ENCODE peak calls at places on chromosomes 13 and 19, in six cellular contexts. U is IMR-90, I is spleen, R is lower leg skin, F is testis, Y is heart left ventricle. B is an unnamed sample.

GRCh38 chr13:55410398-55411330 is 1730.1 kb upstream of the PRR20A start:
- DNase-seq in F (no peak), U (no peak), R (no peak), I (peak), Y (no peak), B (no peak)

GRCh38 chr19:2488942-2489731 is 13.2 kb downstream of the GADD45B start:
- DNase-seq in F (peak), I (peak), U (no peak), Y (peak), R (no peak), B (no peak)

GRCh38 chr13:93146584-93147292 is 79.9 kb upstream of the GPC6 start:
- DNase-seq in I (no peak), R (no peak), U (peak), F (no peak), Y (no peak), B (no peak)

GRCh38 chr13:46855166-46855565 is 41.7 kb downstream of the HTR2A start:
- DNase-seq in U (no peak), F (no peak), Y (no peak), R (no peak), I (no peak), B (no peak)

GRCh38 chr19:15173746-15174404 is 26.9 kb downstream of the NOTCH3 start:
- DNase-seq in Y (no peak), U (no peak), R (no peak), F (no peak), I (no peak), B (no peak)

GRCh38 chr13:51873837-51874236 is 12.1 kb downstream of the CCDC70 start:
- DNase-seq in I (no peak), F (no peak), R (no peak), U (no peak), Y (no peak), B (no peak)

GRCh38 chr13:65724261-65724660 is 1505.9 kb downstream of the PCDH9 start:
- DNase-seq in U (peak), F (no peak), R (no peak), Y (no peak), I (no peak), B (no peak)

GRCh38 chr13:23672616-23673015 is 102.4 kb downstream of the TNFRSF19 start:
- DNase-seq in U (peak), R (no peak), F (no peak), I (no peak), Y (no peak), B (no peak)

GRCh38 chr19:53945441-53945840 is 17.3 kb upstream of the CACNG8 start:
- DNase-seq in U (peak), F (no peak), I (no peak), Y (no peak), R (no peak), B (peak)

GRCh38 chr13:108560092-108560491 is 69.3 kb upstream of the MYO16 start:
- DNase-seq in F (no peak), Y (no peak), U (no peak), R (no peak), I (no peak), B (no peak)

GRCh38 chr13:113952983-113953520 is 20.8 kb downstream of the C13orf46 start:
- DNase-seq in U (no peak), R (no peak), Y (peak), I (peak), F (no peak), B (no peak)

GRCh38 chr13:41005709-41006108 is 13.4 kb downstream of the ELF1 start:
- DNase-seq in F (no peak), Y (no peak), I (no peak), U (no peak), R (no peak), B (no peak)

GRCh38 chr19:15101479-15102082 is 5.6 kb upstream of the SYDE1 start:
- DNase-seq in F (peak), I (no peak), Y (no peak), U (peak), R (no peak), B (peak)

GRCh38 chr19:9406798-9407352 is 28.5 kb downstream of the ZNF266 start:
- DNase-seq in Y (peak), U (peak), R (no peak), F (peak), I (peak), B (no peak)

GRCh38 chr19:9073806-9074205 is 13.1 kb upstream of the OR1M1 start:
- DNase-seq in Y (no peak), F (no peak), I (no peak), U (no peak), R (no peak), B (no peak)

GRCh38 chr19:35346193-35347052 is 1.3 kb upstream of the FFAR1 start:
- DNase-seq in I (peak), Y (peak), R (no peak), U (no peak), F (no peak), B (no peak)

GRCh38 chr19:3968556-3969434 is 2.1 kb downstream of the DAPK3 start:
- DNase-seq in Y (peak), R (peak), F (peak), I (no peak), U (peak), B (peak)

GRCh38 chr13:20616059-20616797 is 49.3 kb downstream of the IFT88 start:
- DNase-seq in F (no peak), U (peak), I (no peak), Y (no peak), R (no peak), B (no peak)

GRCh38 chr19:34244611-34245299 is 9.6 kb upstream of the GARRE1 start:
- DNase-seq in I (no peak), R (no peak), F (no peak), U (peak), Y (no peak), B (no peak)

GRCh38 chr13:38630780-38631179 is 56.1 kb upstream of the FREM2 start:
- DNase-seq in U (peak), I (no peak), Y (no peak), R (no peak), F (no peak), B (no peak)

GRCh38 chr13:112892759-112893569 is 76.0 kb upstream of the MCF2L start:
- DNase-seq in U (no peak), I (peak), F (no peak), R (no peak), Y (peak), B (no peak)

GRCh38 chr13:112060899-112061366 is 6.0 kb upstream of the SOX1 start:
- DNase-seq in U (no peak), I (no peak), F (no peak), Y (no peak), R (no peak), B (no peak)

GRCh38 chr19:2578911-2579677 is 103.2 kb downstream of the GADD45B start:
- DNase-seq in I (peak), U (peak), F (peak), Y (peak), R (peak), B (peak)

GRCh38 chr19:9940778-9941177 is 4.5 kb upstream of the OLFM2 start:
- DNase-seq in I (no peak), F (no peak), R (no peak), Y (no peak), U (peak), B (no peak)

GRCh38 chr13:99628442-99628841 is 127.2 kb downstream of the TM9SF2 start:
- DNase-seq in R (no peak), F (no peak), I (no peak), U (no peak), Y (no peak), B (no peak)

GRCh38 chr19:19461671-19462622 is 53.4 kb downstream of the TSSK6 start:
- DNase-seq in U (no peak), R (no peak), I (peak), F (peak), Y (peak), B (no peak)

GRCh38 chr13:50236898-50237318 is 221.7 kb downstream of the KCNRG start:
- DNase-seq in R (no peak), F (no peak), Y (no peak), I (no peak), U (peak), B (no peak)

GRCh38 chr19:42850981-42851717 is 28.4 kb downstream of the PSG1 start:
- DNase-seq in R (peak), I (no peak), U (peak), Y (no peak), F (no peak), B (peak)

GRCh38 chr13:99154064-99154463 is 46.6 kb upstream of the UBAC2 start:
- DNase-seq in Y (no peak), R (no peak), I (no peak), U (no peak), F (no peak), B (no peak)

GRCh38 chr19:19615086-19615485 is 3.4 kb downstream of the PBX4 start:
- DNase-seq in I (no peak), U (peak), F (no peak), Y (no peak), R (no peak), B (peak)

GRCh38 chr13:38490657-38491056 is 141.0 kb downstream of the UFM1 start:
- DNase-seq in I (no peak), R (no peak), Y (no peak), U (no peak), F (no peak), B (no peak)

GRCh38 chr13:112842931-112843391 is 126.1 kb upstream of the MCF2L start:
- DNase-seq in F (no peak), R (no peak), U (no peak), Y (no peak), I (peak), B (no peak)

GRCh38 chr13:93169980-93170379 is 56.6 kb upstream of the GPC6 start:
- DNase-seq in Y (no peak), R (no peak), U (peak), F (no peak), I (no peak), B (no peak)

GRCh38 chr19:8561071-8561764 is 16.0 kb downstream of the MYO1F start:
- DNase-seq in F (no peak), U (no peak), R (no peak), I (no peak), Y (no peak), B (no peak)

GRCh38 chr13:77329133-77330008 is 2.5 kb upstream of the MYCBP2 start:
- DNase-seq in U (peak), I (peak), F (peak), Y (peak), R (peak), B (peak)
- TF ChIP-seq POLR2A in U (no peak), I (no peak), F (no peak), Y (no peak), R (no peak), B (peak)

DNA sequence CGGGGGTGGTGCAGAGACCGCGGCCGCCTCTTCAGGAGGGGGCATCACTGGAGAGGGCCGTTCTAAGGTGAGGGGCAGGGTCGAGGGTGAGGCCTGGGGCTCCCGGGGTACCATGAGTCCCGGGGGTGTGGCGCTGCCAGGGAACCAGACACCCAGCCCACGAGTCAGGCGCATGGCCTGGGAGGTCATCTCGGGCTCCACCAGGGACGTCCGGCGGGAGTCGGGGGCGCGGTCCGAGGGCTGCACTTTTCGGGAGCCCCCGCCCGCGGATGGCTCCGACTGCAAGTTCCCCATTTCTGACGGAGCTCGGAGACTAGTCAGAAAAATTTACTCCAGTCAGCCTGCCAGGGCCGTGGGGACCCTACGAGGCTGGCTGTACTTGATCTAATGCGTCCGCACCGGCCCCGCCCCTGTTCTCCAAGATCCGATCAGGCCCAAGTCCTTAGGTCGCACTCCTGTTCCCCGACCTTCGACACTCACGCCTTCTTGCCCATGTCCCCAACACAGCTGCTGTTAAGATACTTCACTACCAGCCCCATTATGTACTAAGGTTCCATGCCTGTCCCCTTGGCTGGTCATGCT is 775 bp downstream of the GGN start:
- DNase-seq in Y (peak), U (no peak), F (no peak), I (peak), R (no peak), B (no peak)
- TF ChIP-seq POLR2A in Y (no peak), U (no peak), F (no peak), I (no peak), R (no peak), B (no peak)

DNA sequence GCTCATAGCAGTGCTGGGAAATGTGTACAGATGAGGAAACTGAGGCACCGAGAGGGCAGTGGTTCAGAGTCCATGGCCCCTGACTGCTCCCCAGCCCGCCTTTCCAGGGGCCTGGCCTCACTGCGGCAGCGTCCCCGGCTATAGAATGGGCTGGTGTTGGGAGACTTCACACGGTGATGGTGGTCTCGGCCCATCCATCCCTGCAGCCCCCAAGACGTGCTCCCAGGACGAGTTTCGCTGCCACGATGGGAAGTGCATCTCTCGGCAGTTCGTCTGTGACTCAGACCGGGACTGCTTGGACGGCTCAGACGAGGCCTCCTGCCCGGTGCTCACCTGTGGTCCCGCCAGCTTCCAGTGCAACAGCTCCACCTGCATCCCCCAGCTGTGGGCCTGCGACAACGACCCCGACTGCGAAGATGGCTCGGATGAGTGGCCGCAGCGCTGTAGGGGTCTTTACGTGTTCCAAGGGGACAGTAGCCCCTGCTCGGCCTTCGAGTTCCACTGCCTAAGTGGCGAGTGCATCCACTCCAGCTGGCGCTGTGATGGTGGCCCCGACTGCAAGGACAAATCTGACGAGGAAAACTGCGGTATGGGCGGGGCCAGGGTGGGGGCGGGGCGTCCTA is 15.9 kb downstream of the LDLR start:
- DNase-seq in R (no peak), F (no peak), Y (no peak), U (no peak), I (no peak), B (no peak)
- TF ChIP-seq POLR2A in R (no peak), F (no peak), Y (no peak), U (no peak), I (no peak), B (no peak)

DNA sequence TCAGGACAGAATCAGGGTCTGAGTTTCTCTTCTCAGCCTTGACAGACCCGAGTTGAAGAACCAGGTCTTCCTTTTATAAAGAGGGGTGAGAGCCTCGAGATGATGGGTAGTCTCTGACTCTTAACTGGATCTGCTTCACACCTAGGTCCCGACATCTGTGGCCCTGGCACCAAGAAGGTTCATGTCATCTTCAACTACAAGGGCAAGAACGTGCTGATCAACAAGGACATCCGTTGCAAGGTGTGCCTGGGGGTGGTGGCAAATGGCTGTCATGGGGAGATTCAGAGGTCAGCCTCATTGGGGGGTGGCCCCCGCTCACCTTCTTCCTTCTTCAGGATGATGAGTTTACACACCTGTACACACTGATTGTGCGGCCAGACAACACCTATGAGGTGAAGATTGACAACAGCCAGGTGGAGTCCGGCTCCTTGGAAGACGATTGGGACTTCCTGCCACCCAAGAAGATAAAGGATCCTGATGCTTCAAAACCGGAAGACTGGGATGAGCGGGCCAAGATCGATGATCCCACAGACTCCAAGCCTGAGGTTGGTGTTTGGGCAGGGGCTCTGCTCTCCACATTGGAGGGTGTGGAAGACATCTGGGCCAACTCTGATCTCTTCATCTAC is 1.6 kb downstream of the CALR start:
- DNase-seq in F (no peak), R (no peak), I (no peak), U (no peak), Y (no peak), B (no peak)
- TF ChIP-seq POLR2A in F (no peak), R (no peak), I (no peak), U (no peak), Y (no peak), B (no peak)

GRCh38 chr13:67230243-67230773 is at the start of gene PCDH9:
- DNase-seq in Y (peak), F (peak), U (peak), I (peak), R (peak), B (no peak)
- TF ChIP-seq POLR2A in Y (peak), F (peak), U (peak), I (no peak), R (no peak), B (no peak)

DNA sequence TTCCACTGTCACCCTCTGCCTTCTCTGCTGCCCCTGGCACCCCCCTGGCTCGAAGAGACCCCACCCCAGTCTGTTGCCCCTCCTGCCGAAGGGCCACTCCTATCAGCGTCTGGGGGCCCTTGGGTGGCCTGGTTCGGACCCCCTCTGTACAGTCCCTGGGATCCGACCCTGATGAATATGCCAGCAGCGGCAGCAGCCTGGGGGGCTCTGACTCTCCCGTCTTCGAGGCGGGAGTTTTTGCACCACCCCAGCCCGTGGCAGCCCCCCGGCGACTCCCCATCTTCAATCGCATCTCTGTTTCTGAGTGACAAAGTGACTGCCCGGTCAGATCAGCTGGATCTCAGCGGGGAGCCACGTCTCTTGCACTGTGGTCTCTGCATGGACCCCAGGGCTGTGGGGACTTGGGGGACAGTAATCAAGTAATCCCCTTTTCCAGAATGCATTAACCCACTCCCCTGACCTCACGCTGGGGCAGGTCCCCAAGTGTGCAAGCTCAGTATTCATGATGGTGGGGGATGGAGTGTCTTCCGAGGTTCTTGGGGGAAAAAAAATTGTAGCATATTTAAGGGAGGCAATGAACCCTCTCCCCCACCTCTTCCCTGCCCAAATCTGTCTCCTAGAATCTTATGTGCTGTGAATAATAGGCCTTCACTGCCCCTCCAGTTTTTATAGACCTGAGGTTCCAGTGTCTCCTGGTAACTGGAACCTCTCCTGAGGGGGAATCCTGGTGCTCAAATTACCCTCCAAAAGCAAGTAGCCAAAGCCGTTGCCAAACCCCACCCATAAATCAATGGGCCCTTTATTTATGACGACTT is 2.0 kb downstream of the ZFP36 start:
- DNase-seq in F (no peak), R (no peak), U (peak), I (peak), Y (no peak), B (peak)
- TF ChIP-seq POLR2A in F (no peak), R (no peak), U (peak), I (no peak), Y (no peak), B (no peak)

DNA sequence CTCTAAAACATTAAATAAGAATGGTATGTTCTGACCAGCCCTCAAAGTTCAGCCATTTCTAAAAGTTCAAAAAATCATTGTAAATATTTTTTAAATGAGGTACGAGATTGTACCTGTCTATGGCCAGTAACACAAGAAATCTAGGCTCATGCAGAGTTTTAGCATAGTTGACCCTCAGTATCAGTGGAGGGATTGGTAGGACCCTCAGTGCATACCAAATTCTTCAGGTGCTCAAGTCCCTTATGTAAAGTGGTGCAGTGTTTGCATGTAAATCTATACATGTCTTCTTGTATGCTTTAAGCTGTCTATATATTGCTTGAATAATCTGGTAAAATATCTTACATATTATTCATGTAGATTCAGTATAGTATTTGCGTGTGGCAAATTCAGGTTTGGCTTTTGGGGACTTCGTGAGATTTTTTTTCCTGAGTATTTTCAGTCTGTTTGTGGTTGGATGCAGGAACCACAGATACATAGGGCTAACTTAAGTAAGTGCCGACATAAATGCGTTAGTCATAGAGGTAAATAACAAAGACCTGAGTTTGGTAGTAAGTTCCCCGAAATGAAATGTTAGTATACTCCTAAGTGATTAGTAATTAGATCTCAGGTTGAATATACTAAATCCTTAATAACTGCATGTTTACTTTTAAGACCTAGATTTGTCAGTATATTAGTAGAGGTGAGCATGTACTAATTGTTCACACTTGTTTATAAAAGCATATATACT is 7.8 kb downstream of the MIR17HG start:
- DNase-seq in R (no peak), F (no peak), Y (no peak), I (no peak), U (no peak), B (no peak)
- TF ChIP-seq POLR2A in R (no peak), F (no peak), Y (no peak), I (no peak), U (no peak), B (no peak)

B was measured in HCT116.